ENCODE peak calls at places on chromosomes 11 and 22, in five cellular contexts. H is H4; X is HEK293T; B is activated T-helper 1 cell treated with Interleukin-2 at 50 U/mL for 16 hours; V is activated CD4-positive, alpha-beta T cell treated with anti-CD3 and anti-CD28 coated beads, Interleukin-2, amount 50 U/mL, for 48 hours. N is an unnamed sample.

GRCh38 chr11:70431611-70432010 is 33.3 kb downstream of the CTTN start:
- DNase-seq in H (no peak), B (no peak), V (no peak), X (no peak), N (no peak)

GRCh38 chr11:20351151-20351550 is 12.4 kb upstream of the HTATIP2 start:
- DNase-seq in X (no peak), B (no peak), V (no peak), H (no peak), N (no peak)

GRCh38 chr11:503179-503981 is 3.7 kb downstream of the RNH1 start:
- DNase-seq in V (peak; percentile 53), X (no peak), B (no peak), H (no peak), N (no peak)

GRCh38 chr22:41479671-41480396 is 10.9 kb downstream of the ACO2 start:
- DNase-seq in H (no peak), B (no peak), V (no peak), X (no peak), N (peak; percentile 21)

GRCh38 chr11:59680287-59681154 is 11.7 kb upstream of the PATL1 start:
- DNase-seq in V (peak; percentile 52), X (peak; percentile 71), B (peak; percentile 23), H (peak; percentile 68), N (peak; percentile 76)

GRCh38 chr11:74442601-74443000 is 24.7 kb downstream of the KCNE3 start:
- DNase-seq in V (no peak), H (no peak), X (no peak), B (no peak), N (no peak)

GRCh38 chr11:87299041-87299481 is 261.3 kb downstream of the TMEM135 start:
- DNase-seq in H (no peak), B (no peak), X (no peak), V (no peak), N (no peak)

GRCh38 chr11:113446938-113447337 is 28.3 kb downstream of the DRD2 start:
- DNase-seq in V (no peak), B (no peak), X (no peak), H (no peak), N (no peak)

GRCh38 chr11:92443109-92443508 is 218.5 kb downstream of the FAT3 start:
- DNase-seq in B (no peak), H (no peak), X (no peak), V (no peak), N (no peak)

GRCh38 chr11:65043881-65044501 is 3.0 kb downstream of the SAC3D1 start:
- DNase-seq in X (no peak), B (no peak), H (no peak), V (no peak), N (no peak)